ENCODE peak calls at places on chromosomes 11 and 22, in six cellular contexts. E, C, O, G, T and K are unnamed samples.

GRCh38 chr22:49307071-49307830 is 520.4 kb downstream of the BRD1 start:
- DNase-seq in E (no peak), C (no peak), O (no peak), G (no peak), T (no peak), K (no peak)

GRCh38 chr11:47185305-47186075 is 744 bp downstream of the PACSIN3 start:
- DNase-seq in E (peak), C (no peak), O (no peak), G (no peak), T (peak), K (peak)

GRCh38 chr11:73205666-73206343 is 12.3 kb upstream of the P2RY2 start:
- DNase-seq in E (peak), C (no peak), O (no peak), G (no peak), T (no peak), K (no peak)

GRCh38 chr11:13924801-13925327 is 37.7 kb upstream of the SPON1 start:
- DNase-seq in E (no peak), C (no peak), O (no peak), G (no peak), T (no peak), K (no peak)

GRCh38 chr11:94595061-94595460 is 27.9 kb downstream of the PIWIL4 start:
- DNase-seq in E (no peak), C (no peak), O (no peak), G (no peak), T (no peak), K (peak)

GRCh38 chr22:43179911-43180195 is 7.1 kb downstream of the TTLL12 start:
- DNase-seq in E (no peak), C (no peak), O (no peak), G (no peak), T (no peak), K (no peak)

GRCh38 chr11:26043665-26044064 is 288.3 kb upstream of the ANO3 start:
- DNase-seq in E (no peak), C (no peak), O (no peak), G (no peak), T (no peak), K (no peak)

GRCh38 chr11:64406221-64406946 is 47.4 kb downstream of the RPS6KA4 start:
- DNase-seq in E (no peak), C (no peak), O (no peak), G (no peak), T (no peak), K (peak)

GRCh38 chr22:19518568-19519030 is 5.6 kb downstream of the CLDN5 start:
- DNase-seq in E (no peak), C (no peak), O (no peak), G (no peak), T (no peak), K (peak)

GRCh38 chr22:49260681-49261580 is 566.7 kb downstream of the BRD1 start:
- DNase-seq in E (no peak), C (no peak), O (no peak), G (no peak), T (no peak), K (no peak)

GRCh38 chr22:50057868-50058311 is at the start of gene TTLL8:
- DNase-seq in E (no peak), C (no peak), O (no peak), G (no peak), T (no peak), K (no peak)

GRCh38 chr11:117176186-117176585 is 2.4 kb upstream of the SIDT2 start:
- DNase-seq in E (no peak), C (no peak), O (no peak), G (no peak), T (no peak), K (no peak)

GRCh38 chr11:78231962-78232459 is 43.3 kb downstream of the USP35 start:
- DNase-seq in E (peak), C (no peak), O (no peak), G (peak), T (peak), K (peak)

GRCh38 chr11:131447268-131447667 is 76.9 kb downstream of the NTM start:
- DNase-seq in E (no peak), C (no peak), O (no peak), G (no peak), T (no peak), K (no peak)

GRCh38 chr11:124961972-124962609 is 8.1 kb downstream of the CCDC15 start:
- DNase-seq in E (peak), C (peak), O (no peak), G (peak), T (peak), K (peak)

GRCh38 chr11:69698362-69698761 is 5.5 kb downstream of the FGF19 start:
- DNase-seq in E (no peak), C (no peak), O (no peak), G (no peak), T (no peak), K (no peak)

GRCh38 chr11:65417221-65417701 is 5.3 kb upstream of the NEAT1 start:
- DNase-seq in E (no peak), C (no peak), O (no peak), G (no peak), T (peak), K (no peak)

GRCh38 chr11:33723238-33723881 is 12.9 kb downstream of the CD59 start:
- DNase-seq in E (peak), C (no peak), O (no peak), G (peak), T (peak), K (no peak)

GRCh38 chr11:64787526-64788320 is 9.4 kb upstream of the SF1 start:
- DNase-seq in E (peak), C (no peak), O (no peak), G (peak), T (peak), K (peak)

GRCh38 chr11:92941676-92942571 is 27.5 kb upstream of the MTNR1B start:
- DNase-seq in E (peak), C (no peak), O (no peak), G (peak), T (peak), K (peak)

GRCh38 chr11:115317428-115318185 is 186.6 kb downstream of the CADM1 start:
- DNase-seq in E (peak), C (no peak), O (no peak), G (no peak), T (peak), K (peak)

GRCh38 chr22:30925667-30926066 is 42.9 kb downstream of the MORC2 start:
- DNase-seq in E (no peak), C (no peak), O (no peak), G (no peak), T (no peak), K (no peak)

GRCh38 chr11:45649544-45650165 is 15.8 kb downstream of the CHST1 start:
- DNase-seq in E (no peak), C (no peak), O (no peak), G (no peak), T (no peak), K (no peak)

GRCh38 chr11:125452125-125452470 is 44.0 kb downstream of the FEZ1 start:
- DNase-seq in E (no peak), C (no peak), O (no peak), G (no peak), T (no peak), K (no peak)

GRCh38 chr11:30821438-30821965 is 235.3 kb upstream of the MPPED2 start:
- DNase-seq in E (no peak), C (no peak), O (no peak), G (no peak), T (no peak), K (no peak)

GRCh38 chr11:32830413-32830738 is 649 bp downstream of the PRRG4 start:
- DNase-seq in E (peak), C (peak), O (no peak), G (no peak), T (no peak), K (peak)

GRCh38 chr22:48338793-48339705 is 1488.6 kb downstream of the BRD1 start:
- DNase-seq in E (no peak), C (no peak), O (no peak), G (no peak), T (no peak), K (no peak)